ENCODE peak calls at places on chromosomes 16 and 17, in ten cellular contexts. One of them, this sample, is unnamed.

GRCh38 chr17:29080323-29080722 is 37.4 kb downstream of the PIPOX start:
- DNase-seq in foreskin fibroblast: no peak
- DNase-seq in adrenal gland: no peak
- DNase-seq in MM.1S: no peak
- DNase-seq in bronchial epithelial cell: no peak
- DNase-seq in cardiac muscle cell: no peak
- DNase-seq in lower lobe of right lung: no peak
- DNase-seq in A549: no peak
- DNase-seq in brain microvascular endothelial cell: no peak
- DNase-seq in A673: no peak
- DNase-seq in this sample: no peak

GRCh38 chr17:888998-889401 is 90.6 kb downstream of the NXN start:
- DNase-seq in MM.1S: peak; percentile 64
- DNase-seq in adrenal gland: no peak
- DNase-seq in bronchial epithelial cell: no peak
- DNase-seq in foreskin fibroblast: no peak
- DNase-seq in A673: no peak
- DNase-seq in lower lobe of right lung: no peak
- DNase-seq in A549: no peak
- DNase-seq in cardiac muscle cell: no peak
- DNase-seq in brain microvascular endothelial cell: no peak
- DNase-seq in this sample: no peak

GRCh38 chr16:62678796-62679195 is 642.6 kb upstream of the CDH8 start:
- DNase-seq in foreskin fibroblast: no peak
- DNase-seq in MM.1S: no peak
- DNase-seq in cardiac muscle cell: no peak
- DNase-seq in A549: no peak
- DNase-seq in adrenal gland: no peak
- DNase-seq in A673: no peak
- DNase-seq in brain microvascular endothelial cell: no peak
- DNase-seq in bronchial epithelial cell: no peak
- DNase-seq in lower lobe of right lung: no peak
- DNase-seq in this sample: no peak

GRCh38 chr16:12868169-12868568 is 33.2 kb upstream of the SHISA9 start:
- DNase-seq in adrenal gland: no peak
- DNase-seq in bronchial epithelial cell: no peak
- DNase-seq in lower lobe of right lung: no peak
- DNase-seq in MM.1S: no peak
- DNase-seq in A549: no peak
- DNase-seq in foreskin fibroblast: no peak
- DNase-seq in A673: no peak
- DNase-seq in brain microvascular endothelial cell: no peak
- DNase-seq in cardiac muscle cell: no peak
- DNase-seq in this sample: no peak

GRCh38 chr16:85612191-85612800 is 826 bp upstream of the GSE1 start:
- DNase-seq in bronchial epithelial cell: peak; percentile 84
- DNase-seq in lower lobe of right lung: peak; percentile 93
- DNase-seq in adrenal gland: peak; percentile 95
- DNase-seq in A673: peak; percentile 85
- DNase-seq in brain microvascular endothelial cell: peak; percentile 68
- DNase-seq in MM.1S: no peak
- DNase-seq in foreskin fibroblast: peak; percentile 88
- DNase-seq in A549: peak; percentile 96
- DNase-seq in cardiac muscle cell: peak; percentile 85
- DNase-seq in this sample: peak; percentile 78

GRCh38 chr17:82823004-82823403 is 16.8 kb downstream of the ZNF750 start:
- DNase-seq in adrenal gland: no peak
- DNase-seq in foreskin fibroblast: no peak
- DNase-seq in brain microvascular endothelial cell: no peak
- DNase-seq in A673: no peak
- DNase-seq in lower lobe of right lung: peak; percentile 41
- DNase-seq in MM.1S: no peak
- DNase-seq in cardiac muscle cell: no peak
- DNase-seq in A549: no peak
- DNase-seq in bronchial epithelial cell: no peak
- DNase-seq in this sample: no peak

GRCh38 chr17:76727745-76728456 is 1.3 kb downstream of the METTL23 start:
- DNase-seq in foreskin fibroblast: no peak
- DNase-seq in A549: no peak
- DNase-seq in lower lobe of right lung: no peak
- DNase-seq in bronchial epithelial cell: no peak
- DNase-seq in brain microvascular endothelial cell: no peak
- DNase-seq in MM.1S: peak; percentile 40
- DNase-seq in A673: no peak
- DNase-seq in cardiac muscle cell: peak; percentile 34
- DNase-seq in adrenal gland: peak; percentile 37
- DNase-seq in this sample: no peak

GRCh38 chr17:81687770-81688541 is 4.1 kb downstream of the HGS start:
- DNase-seq in A673: no peak
- DNase-seq in cardiac muscle cell: no peak
- DNase-seq in adrenal gland: no peak
- DNase-seq in MM.1S: no peak
- DNase-seq in foreskin fibroblast: no peak
- DNase-seq in lower lobe of right lung: no peak
- DNase-seq in brain microvascular endothelial cell: no peak
- DNase-seq in bronchial epithelial cell: no peak
- DNase-seq in A549: no peak
- DNase-seq in this sample: no peak

DNA sequence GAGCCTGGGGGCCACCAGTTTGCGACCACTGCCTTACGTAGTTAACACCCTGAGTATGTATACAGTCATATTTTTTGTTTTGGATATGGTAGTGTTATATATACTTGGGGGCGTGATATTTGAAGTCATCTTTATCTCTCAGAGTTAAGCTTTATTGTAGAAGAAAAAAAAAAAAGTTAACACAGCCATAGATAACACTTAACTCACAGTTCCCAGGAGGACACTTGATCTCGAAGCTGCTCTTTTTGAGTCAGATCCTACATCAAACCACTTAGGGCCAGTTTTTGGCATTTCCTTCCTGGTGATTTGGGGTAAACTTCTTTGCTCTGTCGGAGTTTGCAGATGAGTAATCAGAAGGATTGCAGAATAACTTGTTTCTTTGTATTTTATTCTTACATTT is 5.8 kb downstream of the ITPRIPL2 start:
- DNase-seq in adrenal gland: peak; percentile 32
- DNase-seq in A549: no peak
- DNase-seq in bronchial epithelial cell: peak; percentile 87
- DNase-seq in MM.1S: no peak
- DNase-seq in lower lobe of right lung: no peak
- DNase-seq in A673: peak; percentile 69
- DNase-seq in cardiac muscle cell: peak; percentile 83
- DNase-seq in foreskin fibroblast: peak; percentile 80
- DNase-seq in brain microvascular endothelial cell: peak; percentile 86
- DNase-seq in this sample: no peak
- H3K4me3 ChIP-seq in adrenal gland: peak overlapping the region; percentile 12
- H3K4me3 ChIP-seq in A549: peak overlapping the region; percentile 24
- H3K4me3 ChIP-seq in bronchial epithelial cell: no peak overlapping the region
- H3K4me3 ChIP-seq in MM.1S: no peak overlapping the region
- H3K4me3 ChIP-seq in lower lobe of right lung: peak overlapping the region; percentile 93
- H3K4me3 ChIP-seq in A673: no peak overlapping the region
- H3K4me3 ChIP-seq in cardiac muscle cell: no peak overlapping the region
- H3K4me3 ChIP-seq in foreskin fibroblast: peak overlapping the region; percentile 60
- H3K4me3 ChIP-seq in brain microvascular endothelial cell: peak overlapping the region; percentile 55
- H3K4me3 ChIP-seq in this sample: peak overlapping the region; percentile 52

GRCh38 chr17:74961657-74962360 is 10.8 kb downstream of the HID1 start:
- DNase-seq in foreskin fibroblast: peak; percentile 70
- DNase-seq in A549: peak; percentile 91
- DNase-seq in cardiac muscle cell: peak; percentile 92
- DNase-seq in lower lobe of right lung: peak; percentile 88
- DNase-seq in A673: peak; percentile 91
- DNase-seq in brain microvascular endothelial cell: peak; percentile 78
- DNase-seq in MM.1S: peak; percentile 72
- DNase-seq in adrenal gland: peak; percentile 89
- DNase-seq in bronchial epithelial cell: peak; percentile 71
- DNase-seq in this sample: peak; percentile 19

GRCh38 chr17:74964246-74964761 is 8.3 kb downstream of the HID1 start:
- DNase-seq in A673: no peak
- DNase-seq in brain microvascular endothelial cell: no peak
- DNase-seq in bronchial epithelial cell: no peak
- DNase-seq in MM.1S: no peak
- DNase-seq in adrenal gland: no peak
- DNase-seq in lower lobe of right lung: no peak
- DNase-seq in cardiac muscle cell: no peak
- DNase-seq in A549: no peak
- DNase-seq in foreskin fibroblast: no peak
- DNase-seq in this sample: no peak

GRCh38 chr17:74964988-74965622 is 7.5 kb downstream of the HID1 start:
- DNase-seq in adrenal gland: no peak
- DNase-seq in foreskin fibroblast: no peak
- DNase-seq in brain microvascular endothelial cell: no peak
- DNase-seq in A549: no peak
- DNase-seq in bronchial epithelial cell: peak; percentile 57
- DNase-seq in cardiac muscle cell: no peak
- DNase-seq in MM.1S: no peak
- DNase-seq in lower lobe of right lung: no peak
- DNase-seq in A673: no peak
- DNase-seq in this sample: no peak

GRCh38 chr17:74962622-74963394 is 9.8 kb downstream of the HID1 start:
- DNase-seq in brain microvascular endothelial cell: no peak
- DNase-seq in A549: no peak
- DNase-seq in foreskin fibroblast: no peak
- DNase-seq in A673: no peak
- DNase-seq in cardiac muscle cell: no peak
- DNase-seq in bronchial epithelial cell: no peak
- DNase-seq in adrenal gland: no peak
- DNase-seq in MM.1S: no peak
- DNase-seq in lower lobe of right lung: no peak
- DNase-seq in this sample: no peak

DNA sequence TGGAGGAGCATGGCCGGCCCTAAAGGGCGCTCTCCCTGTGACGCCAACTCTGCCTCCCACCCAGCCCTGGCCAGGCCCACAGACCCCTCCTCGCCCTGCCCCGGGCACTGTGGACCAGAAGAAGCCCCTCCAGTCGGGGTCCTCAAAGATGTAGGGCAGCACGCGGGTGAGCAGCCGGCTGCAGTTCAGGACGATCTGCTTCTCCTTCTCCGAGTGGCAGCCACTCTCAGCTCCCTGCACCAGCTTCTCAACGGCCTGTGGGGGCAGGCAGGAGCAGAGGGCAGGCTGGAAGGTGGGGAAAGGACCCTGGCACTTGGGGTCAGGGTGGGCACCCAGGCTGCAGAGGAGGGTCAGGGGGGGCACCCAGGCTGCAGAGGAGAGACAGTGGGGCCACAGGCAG is 8.9 kb downstream of the HID1 start:
- DNase-seq in bronchial epithelial cell: no peak
- DNase-seq in cardiac muscle cell: no peak
- DNase-seq in foreskin fibroblast: no peak
- DNase-seq in brain microvascular endothelial cell: no peak
- DNase-seq in MM.1S: no peak
- DNase-seq in A549: no peak
- DNase-seq in lower lobe of right lung: no peak
- DNase-seq in adrenal gland: no peak
- DNase-seq in A673: no peak
- DNase-seq in this sample: no peak
- TF ChIP-seq CTCF in bronchial epithelial cell: no peak
- TF ChIP-seq CTCF in cardiac muscle cell: peak; percentile 26
- TF ChIP-seq CTCF in foreskin fibroblast: no peak
- TF ChIP-seq CTCF in brain microvascular endothelial cell: peak; percentile 43
- TF ChIP-seq CTCF in MM.1S: no peak
- TF ChIP-seq CTCF in A549: no peak
- TF ChIP-seq CTCF in lower lobe of right lung: no peak
- TF ChIP-seq CTCF in adrenal gland: no peak
- TF ChIP-seq CTCF in A673: peak; percentile 25
- TF ChIP-seq CTCF in this sample: no peak

GRCh38 chr16:4538067-4538385 is 547 bp downstream of the CDIP1 start:
- DNase-seq in foreskin fibroblast: no peak
- DNase-seq in A549: no peak
- DNase-seq in bronchial epithelial cell: no peak
- DNase-seq in A673: no peak
- DNase-seq in brain microvascular endothelial cell: no peak
- DNase-seq in lower lobe of right lung: no peak
- DNase-seq in adrenal gland: no peak
- DNase-seq in cardiac muscle cell: peak; percentile 25
- DNase-seq in MM.1S: no peak
- DNase-seq in this sample: no peak

GRCh38 chr16:4537376-4538066 is 1.1 kb downstream of the CDIP1 start:
- DNase-seq in adrenal gland: peak; percentile 50
- DNase-seq in A673: no peak
- DNase-seq in foreskin fibroblast: no peak
- DNase-seq in lower lobe of right lung: peak; percentile 51
- DNase-seq in cardiac muscle cell: no peak
- DNase-seq in MM.1S: no peak
- DNase-seq in brain microvascular endothelial cell: no peak
- DNase-seq in A549: no peak
- DNase-seq in bronchial epithelial cell: no peak
- DNase-seq in this sample: no peak

GRCh38 chr16:4535627-4536108 is 2.9 kb downstream of the CDIP1 start:
- DNase-seq in foreskin fibroblast: no peak
- DNase-seq in MM.1S: no peak
- DNase-seq in brain microvascular endothelial cell: no peak
- DNase-seq in cardiac muscle cell: no peak
- DNase-seq in adrenal gland: no peak
- DNase-seq in lower lobe of right lung: no peak
- DNase-seq in A673: no peak
- DNase-seq in bronchial epithelial cell: no peak
- DNase-seq in A549: no peak
- DNase-seq in this sample: no peak

GRCh38 chr16:4538386-4539235 is at the start of gene CDIP1:
- DNase-seq in A549: peak; percentile 96
- DNase-seq in bronchial epithelial cell: peak; percentile 81
- DNase-seq in foreskin fibroblast: peak; percentile 96
- DNase-seq in lower lobe of right lung: peak; percentile 98
- DNase-seq in cardiac muscle cell: peak; percentile 98
- DNase-seq in MM.1S: peak; percentile 97
- DNase-seq in A673: peak; percentile 97
- DNase-seq in brain microvascular endothelial cell: peak; percentile 93
- DNase-seq in adrenal gland: peak; percentile 98
- DNase-seq in this sample: peak; percentile 60

GRCh38 chr16:4536391-4537106 is 2.0 kb downstream of the CDIP1 start:
- DNase-seq in bronchial epithelial cell: peak; percentile 31
- DNase-seq in brain microvascular endothelial cell: no peak
- DNase-seq in adrenal gland: no peak
- DNase-seq in cardiac muscle cell: no peak
- DNase-seq in A549: no peak
- DNase-seq in MM.1S: no peak
- DNase-seq in A673: no peak
- DNase-seq in lower lobe of right lung: no peak
- DNase-seq in foreskin fibroblast: no peak
- DNase-seq in this sample: no peak
- H3K4me3 ChIP-seq in bronchial epithelial cell: no peak overlapping the region
- H3K4me3 ChIP-seq in brain microvascular endothelial cell: no peak overlapping the region
- H3K4me3 ChIP-seq in adrenal gland: no peak overlapping the region
- H3K4me3 ChIP-seq in cardiac muscle cell: no peak overlapping the region
- H3K4me3 ChIP-seq in A549: no peak overlapping the region
- H3K4me3 ChIP-seq in MM.1S: peak overlapping the region; percentile 74
- H3K4me3 ChIP-seq in A673: no peak overlapping the region
- H3K4me3 ChIP-seq in lower lobe of right lung: no peak overlapping the region
- H3K4me3 ChIP-seq in foreskin fibroblast: no peak overlapping the region
- H3K4me3 ChIP-seq in this sample: no peak overlapping the region

GRCh38 chr17:21291357-21291756 is 6.8 kb downstream of the MAP2K3 start:
- DNase-seq in brain microvascular endothelial cell: no peak
- DNase-seq in cardiac muscle cell: no peak
- DNase-seq in adrenal gland: no peak
- DNase-seq in A549: no peak
- DNase-seq in A673: no peak
- DNase-seq in bronchial epithelial cell: no peak
- DNase-seq in lower lobe of right lung: no peak
- DNase-seq in MM.1S: no peak
- DNase-seq in foreskin fibroblast: no peak
- DNase-seq in this sample: no peak

GRCh38 chr17:21289175-21289901 is 4.8 kb downstream of the MAP2K3 start:
- DNase-seq in foreskin fibroblast: no peak
- DNase-seq in A549: no peak
- DNase-seq in A673: no peak
- DNase-seq in brain microvascular endothelial cell: no peak
- DNase-seq in adrenal gland: no peak
- DNase-seq in bronchial epithelial cell: no peak
- DNase-seq in cardiac muscle cell: no peak
- DNase-seq in lower lobe of right lung: no peak
- DNase-seq in MM.1S: no peak
- DNase-seq in this sample: no peak

GRCh38 chr17:21288581-21289017 is 4.1 kb downstream of the MAP2K3 start:
- DNase-seq in bronchial epithelial cell: peak; percentile 18
- DNase-seq in MM.1S: no peak
- DNase-seq in brain microvascular endothelial cell: no peak
- DNase-seq in lower lobe of right lung: no peak
- DNase-seq in foreskin fibroblast: no peak
- DNase-seq in cardiac muscle cell: no peak
- DNase-seq in A549: no peak
- DNase-seq in A673: no peak
- DNase-seq in adrenal gland: no peak
- DNase-seq in this sample: no peak

GRCh38 chr17:21291862-21292261 is 7.4 kb downstream of the MAP2K3 start:
- DNase-seq in brain microvascular endothelial cell: no peak
- DNase-seq in adrenal gland: no peak
- DNase-seq in bronchial epithelial cell: no peak
- DNase-seq in cardiac muscle cell: no peak
- DNase-seq in A673: no peak
- DNase-seq in A549: no peak
- DNase-seq in foreskin fibroblast: no peak
- DNase-seq in MM.1S: no peak
- DNase-seq in lower lobe of right lung: no peak
- DNase-seq in this sample: no peak

GRCh38 chr17:21289902-21290571 is 5.5 kb downstream of the MAP2K3 start:
- DNase-seq in A673: no peak
- DNase-seq in MM.1S: no peak
- DNase-seq in bronchial epithelial cell: no peak
- DNase-seq in brain microvascular endothelial cell: no peak
- DNase-seq in lower lobe of right lung: no peak
- DNase-seq in foreskin fibroblast: no peak
- DNase-seq in A549: no peak
- DNase-seq in adrenal gland: no peak
- DNase-seq in cardiac muscle cell: peak; percentile 20
- DNase-seq in this sample: no peak
- TF ChIP-seq CTCF in A673: no peak
- TF ChIP-seq CTCF in MM.1S: no peak
- TF ChIP-seq CTCF in bronchial epithelial cell: no peak
- TF ChIP-seq CTCF in brain microvascular endothelial cell: no peak
- TF ChIP-seq CTCF in lower lobe of right lung: no peak
- TF ChIP-seq CTCF in foreskin fibroblast: no peak
- TF ChIP-seq CTCF in A549: no peak
- TF ChIP-seq CTCF in adrenal gland: no peak
- TF ChIP-seq CTCF in cardiac muscle cell: no peak
- TF ChIP-seq CTCF in this sample: peak; percentile 29